ENCODE peak calls at places on chromosomes 16 and 17, in six cellular contexts. N, H, I, C, K and A are unnamed samples.

GRCh38 chr17:81302861-81303326 is 7.8 kb upstream of the SLC38A10 start:
- DNase-seq in N (no peak), H (no peak), I (no peak), C (no peak), K (no peak), A (no peak)

GRCh38 chr17:79619196-79619595 is 8.3 kb upstream of the RBFOX3 start:
- DNase-seq in N (peak; percentile 1), H (no peak), I (no peak), C (no peak), K (no peak), A (no peak)

GRCh38 chr16:72743011-72743761 is 304.7 kb downstream of the ZFHX3 start:
- DNase-seq in N (no peak), H (no peak), I (no peak), C (no peak), K (no peak), A (no peak)

GRCh38 chr16:12228607-12229499 is 252.3 kb downstream of the SNX29 start:
- DNase-seq in N (peak; percentile 23), H (no peak), I (peak; percentile 13), C (peak; percentile 70), K (no peak), A (no peak)

GRCh38 chr17:49739662-49740271 is 24.2 kb downstream of the FAM117A start:
- DNase-seq in N (peak; percentile 74), H (peak; percentile 84), I (peak; percentile 80), C (no peak), K (peak; percentile 98), A (peak; percentile 89)

GRCh38 chr17:76909971-76910760 is 42.0 kb downstream of the MGAT5B start:
- DNase-seq in N (peak; percentile 67), H (peak; percentile 50), I (no peak), C (peak; percentile 29), K (no peak), A (peak; percentile 24)

GRCh38 chr16:81642107-81642436 is 137.0 kb upstream of the PLCG2 start:
- DNase-seq in N (no peak), H (no peak), I (no peak), C (no peak), K (no peak), A (no peak)

GRCh38 chr17:27153005-27153404 is 140.9 kb upstream of the WSB1 start:
- DNase-seq in N (no peak), H (no peak), I (no peak), C (no peak), K (no peak), A (no peak)

GRCh38 chr16:51327001-51327400 is 175.9 kb upstream of the SALL1 start:
- DNase-seq in N (no peak), H (no peak), I (no peak), C (no peak), K (no peak), A (no peak)

GRCh38 chr16:5012887-5013286 is 20.8 kb downstream of the NAGPA start:
- DNase-seq in N (no peak), H (no peak), I (no peak), C (no peak), K (no peak), A (no peak)

GRCh38 chr17:56431736-56432135 is 161.8 kb upstream of the NOG start:
- DNase-seq in N (no peak), H (no peak), I (no peak), C (no peak), K (no peak), A (no peak)

GRCh38 chr16:1527836-1528811 is 5.3 kb upstream of the TMEM204 start:
- DNase-seq in N (peak; percentile 82), H (no peak), I (no peak), C (no peak), K (no peak), A (no peak)

GRCh38 chr17:30323262-30323894 is 10.5 kb downstream of the TMIGD1 start:
- DNase-seq in N (no peak), H (no peak), I (no peak), C (no peak), K (peak; percentile 19), A (no peak)

GRCh38 chr16:2689968-2690830 is 7.9 kb downstream of the KCTD5 start:
- DNase-seq in N (no peak), H (no peak), I (no peak), C (no peak), K (no peak), A (no peak)

GRCh38 chr16:2701713-2702437 is 18.1 kb downstream of the PRSS27 start:
- DNase-seq in N (no peak), H (no peak), I (no peak), C (no peak), K (no peak), A (peak; percentile 61)

GRCh38 chr16:30532285-30533145 is 2.1 kb downstream of the ZNF747 start:
- DNase-seq in N (no peak), H (no peak), I (no peak), C (no peak), K (no peak), A (no peak)

GRCh38 chr16:89150090-89150835 is 21.3 kb upstream of the CDH15 start:
- DNase-seq in N (no peak), H (no peak), I (no peak), C (no peak), K (no peak), A (no peak)

GRCh38 chr17:49727353-49727752 is 19.6 kb upstream of the SLC35B1 start:
- DNase-seq in N (no peak), H (no peak), I (no peak), C (no peak), K (no peak), A (no peak)

GRCh38 chr16:2296662-2297505 is 29.0 kb upstream of the RNPS1 start:
- DNase-seq in N (peak; percentile 92), H (peak; percentile 47), I (no peak), C (peak; percentile 62), K (no peak), A (peak; percentile 64)

GRCh38 chr17:3935825-3936355 is 19.6 kb upstream of the P2RX1 start:
- DNase-seq in N (peak; percentile 84), H (no peak), I (no peak), C (no peak), K (no peak), A (no peak)

DNA sequence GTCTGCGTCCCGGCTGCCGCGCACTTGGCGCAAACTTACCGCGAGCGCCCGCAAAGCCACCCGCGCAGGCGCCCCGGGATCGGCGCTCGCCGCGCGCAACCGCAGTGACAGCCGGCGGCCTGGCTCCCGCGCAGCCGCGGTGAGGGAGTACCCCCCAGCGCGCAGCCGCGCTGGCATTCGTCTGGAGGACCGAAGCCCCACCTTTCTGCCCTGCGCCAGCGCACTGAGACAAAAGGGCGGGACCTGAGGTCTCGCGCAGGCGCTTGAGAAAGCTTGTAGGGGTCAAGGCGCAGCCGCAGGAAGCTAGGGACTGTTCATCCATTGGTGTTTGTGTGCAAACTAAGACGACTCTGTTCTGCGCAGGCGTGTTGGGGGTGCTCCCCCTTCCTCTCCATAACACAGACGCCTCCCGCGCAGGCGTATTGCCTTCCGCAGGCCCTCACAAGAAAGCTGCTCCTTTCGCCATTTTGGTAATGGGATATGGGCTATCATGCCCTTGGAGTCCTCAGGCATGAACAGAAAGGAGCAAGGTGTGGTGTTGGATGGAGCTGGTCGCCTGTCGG is at the start of gene PHF12:
- DNase-seq in N (peak; percentile 100), H (peak; percentile 100), I (peak; percentile 97), C (peak; percentile 100), K (peak; percentile 98), A (peak; percentile 100)
- TF ChIP-seq POLR2A in N (peak; percentile 34), H (no peak), I (peak; percentile 82), C (peak; percentile 40), K (peak; percentile 56), A (no peak)

DNA sequence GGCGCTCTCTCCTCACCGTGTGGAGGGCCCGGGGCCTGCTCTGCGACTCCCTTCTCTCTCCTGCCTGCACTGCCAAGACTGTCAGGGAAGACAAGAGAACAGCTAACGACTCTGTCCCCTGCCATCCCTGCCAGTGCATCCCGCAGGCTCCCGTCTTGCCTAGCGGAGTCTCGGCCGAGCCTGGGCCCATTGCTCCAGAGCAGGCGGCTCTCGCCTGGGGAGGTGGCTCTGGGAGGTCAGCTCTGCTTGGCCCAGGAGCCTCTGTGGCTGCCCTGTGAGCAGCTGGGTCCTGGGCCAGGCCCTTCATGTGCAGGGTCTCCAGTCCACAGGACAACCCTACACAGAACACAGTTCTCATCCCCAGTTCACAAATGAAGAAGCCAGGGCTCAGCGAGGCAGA is 53.0 kb downstream of the WNT3 start:
- DNase-seq in N (no peak), H (peak; percentile 16), I (no peak), C (no peak), K (no peak), A (no peak)
- H3K4me3 ChIP-seq in N (no peak overlapping the region), H (no peak overlapping the region), I (no peak overlapping the region), C (no peak overlapping the region), K (no peak overlapping the region), A (no peak overlapping the region)

DNA sequence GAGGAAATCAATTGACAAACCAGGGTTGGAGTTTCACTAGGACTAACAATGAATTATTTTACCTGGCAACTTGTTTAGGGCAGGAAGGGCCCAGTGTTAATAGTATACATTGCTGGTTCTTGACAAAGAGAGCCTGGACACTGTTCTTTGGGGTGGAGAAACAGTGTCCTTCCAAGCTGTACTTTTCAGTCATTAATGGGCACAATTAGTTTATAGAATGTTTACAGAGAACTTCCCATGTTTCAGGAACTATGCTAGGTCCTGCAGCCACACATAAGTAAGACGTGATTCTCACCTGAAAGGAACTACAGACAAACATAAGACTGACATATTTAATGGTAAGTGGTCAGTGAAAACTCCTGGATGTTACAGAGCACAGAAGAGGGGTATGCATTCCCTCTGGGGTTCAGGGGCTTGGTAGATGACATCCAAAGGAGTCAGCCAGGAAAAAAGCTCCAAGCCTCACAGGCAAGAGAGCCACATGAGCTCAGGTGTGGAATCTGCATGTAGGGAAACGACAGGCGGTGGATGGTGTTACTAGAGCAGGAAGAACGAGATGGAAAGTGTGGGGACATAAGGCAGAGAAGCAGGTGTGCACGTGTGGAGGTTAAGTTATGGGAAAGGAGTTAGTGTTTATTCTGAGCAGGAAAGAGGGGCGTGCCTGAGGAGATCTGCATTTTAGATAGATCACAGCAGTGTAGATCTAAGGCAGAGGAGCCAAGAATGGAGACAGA is 3.8 kb upstream of the DYNLL2 start:
- DNase-seq in N (no peak), H (no peak), I (no peak), C (no peak), K (no peak), A (no peak)
- TF ChIP-seq POLR2A in N (no peak), H (no peak), I (no peak), C (no peak), K (no peak), A (no peak)

DNA sequence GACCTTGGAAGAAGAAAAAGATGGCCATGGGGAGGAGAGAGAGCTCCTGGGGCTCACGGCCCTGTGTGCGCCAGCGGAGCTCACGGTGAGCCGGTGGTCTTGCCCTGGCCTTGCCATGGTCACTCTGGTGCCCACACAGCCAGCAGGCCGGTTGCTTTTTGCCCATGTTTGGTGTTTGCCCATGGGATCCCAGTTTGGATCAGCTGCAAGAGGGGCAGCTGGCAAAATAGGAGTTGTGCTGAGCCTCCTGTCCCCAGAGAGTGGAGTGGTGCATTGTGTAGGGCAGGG is 1.6 kb downstream of the NHERF1 start:
- DNase-seq in N (peak; percentile 26), H (no peak), I (no peak), C (no peak), K (no peak), A (no peak)
- H3K4me3 ChIP-seq in N (peak overlapping the region; percentile 96), H (peak overlapping the region; percentile 89), I (peak overlapping the region; percentile 89), C (no peak overlapping the region), K (peak overlapping the region; percentile 96), A (peak overlapping the region; percentile 83)